ENCODE peak calls at places on chromosome 1, in five cellular contexts. P is prostate gland, C is esophagus muscularis mucosa, Q is breast epithelium, R is sigmoid colon. I is an unnamed sample.

GRCh38 chr1:245717611-245718010 is 562.8 kb downstream of the KIF26B start:
- DNase-seq in P (no peak), C (no peak), Q (no peak), R (no peak), I (no peak)

GRCh38 chr1:98839840-98840239 is 164.8 kb downstream of the PLPPR5 start:
- DNase-seq in P (no peak), C (no peak), Q (no peak), R (no peak), I (no peak)

GRCh38 chr1:234987415-234988159 is 141.1 kb downstream of the TOMM20 start:
- DNase-seq in P (peak; percentile 71), C (peak; percentile 96), Q (peak; percentile 84), R (peak; percentile 95), I (no peak)

GRCh38 chr1:28317014-28317413 is 11.8 kb upstream of the MED18 start:
- DNase-seq in P (no peak), C (no peak), Q (no peak), R (no peak), I (no peak)

GRCh38 chr1:76595024-76595423 is 272.3 kb upstream of the ST6GALNAC5 start:
- DNase-seq in P (no peak), C (no peak), Q (no peak), R (no peak), I (no peak)

GRCh38 chr1:194233069-194233468 is 1046.7 kb upstream of the B3GALT2 start:
- DNase-seq in P (no peak), C (no peak), Q (no peak), R (no peak), I (no peak)

GRCh38 chr1:12057382-12057781 is 5.7 kb upstream of the TNFRSF8 start:
- DNase-seq in P (no peak), C (no peak), Q (no peak), R (no peak), I (no peak)

GRCh38 chr1:74422379-74423155 is 89.8 kb downstream of the LRRC53 start:
- DNase-seq in P (no peak), C (no peak), Q (no peak), R (no peak), I (no peak)

GRCh38 chr1:62234709-62235108 is 40.1 kb downstream of the L1TD1 start:
- DNase-seq in P (no peak), C (no peak), Q (no peak), R (no peak), I (no peak)

GRCh38 chr1:172293379-172293778 is 127.1 kb upstream of the C1orf105 start:
- DNase-seq in P (no peak), C (no peak), Q (no peak), R (no peak), I (no peak)

GRCh38 chr1:25799758-25800537 is at the start of gene SELENON:
- DNase-seq in P (no peak), C (no peak), Q (peak; percentile 59), R (peak; percentile 86), I (no peak)

GRCh38 chr1:27052527-27052926 is 39.9 kb upstream of the TENT5B start:
- DNase-seq in P (no peak), C (no peak), Q (no peak), R (no peak), I (no peak)

GRCh38 chr1:156517746-156518145 is 17.2 kb upstream of the MEF2D start:
- DNase-seq in P (no peak), C (no peak), Q (no peak), R (no peak), I (no peak)

GRCh38 chr1:65924471-65924870 is 131.8 kb downstream of the PDE4B start:
- DNase-seq in P (no peak), C (no peak), Q (no peak), R (no peak), I (no peak)

GRCh38 chr1:228210076-228210651 is 2.3 kb downstream of the OBSCN start:
- DNase-seq in P (no peak), C (no peak), Q (no peak), R (no peak), I (no peak)

GRCh38 chr1:32764826-32765545 is 52.2 kb downstream of the YARS1 start:
- DNase-seq in P (no peak), C (no peak), Q (no peak), R (no peak), I (no peak)

GRCh38 chr1:43510621-43511020 is 20.1 kb upstream of the PTPRF start:
- DNase-seq in P (no peak), C (peak; percentile 80), Q (no peak), R (no peak), I (no peak)

GRCh38 chr1:26035959-26036755 is 9.8 kb downstream of the SLC30A2 start:
- DNase-seq in P (peak; percentile 63), C (peak; percentile 95), Q (peak; percentile 86), R (peak; percentile 86), I (peak; percentile 28)

GRCh38 chr1:75614455-75615379 is 3.8 kb upstream of the SLC44A5 start:
- DNase-seq in P (no peak), C (no peak), Q (no peak), R (no peak), I (no peak)

GRCh38 chr1:55702064-55702463 is 486.9 kb upstream of the USP24 start:
- DNase-seq in P (no peak), C (no peak), Q (no peak), R (no peak), I (no peak)
- H3K4me3 ChIP-seq in P (no peak overlapping the region), C (no peak overlapping the region), Q (no peak overlapping the region), R (no peak overlapping the region), I (no peak overlapping the region)

GRCh38 chr1:21901473-21901847 is 35.6 kb downstream of the HSPG2 start:
- DNase-seq in P (no peak), C (no peak), Q (no peak), R (no peak), I (no peak)

GRCh38 chr1:21903638-21904474 is 33.3 kb downstream of the HSPG2 start:
- DNase-seq in P (no peak), C (no peak), Q (no peak), R (peak; percentile 67), I (no peak)

GRCh38 chr1:21900766-21901472 is 36.2 kb downstream of the HSPG2 start:
- DNase-seq in P (no peak), C (no peak), Q (no peak), R (no peak), I (no peak)

GRCh38 chr1:21902378-21903012 is 34.6 kb downstream of the HSPG2 start:
- DNase-seq in P (no peak), C (no peak), Q (no peak), R (no peak), I (no peak)

GRCh38 chr1:21901986-21902377 is 35.1 kb downstream of the HSPG2 start:
- DNase-seq in P (no peak), C (no peak), Q (no peak), R (no peak), I (no peak)
- TF ChIP-seq POLR2AphosphoS5 in P (no peak), C (no peak), Q (no peak), R (no peak), I (no peak)

GRCh38 chr1:6208723-6209660 is 3.1 kb downstream of the RNF207 start:
- DNase-seq in P (no peak), C (no peak), Q (no peak), R (no peak), I (no peak)
- H3K4me3 ChIP-seq in P (no peak overlapping the region), C (peak overlapping the region; percentile 55), Q (peak overlapping the region; percentile 72), R (peak overlapping the region; percentile 51), I (peak overlapping the region; percentile 18)

DNA sequence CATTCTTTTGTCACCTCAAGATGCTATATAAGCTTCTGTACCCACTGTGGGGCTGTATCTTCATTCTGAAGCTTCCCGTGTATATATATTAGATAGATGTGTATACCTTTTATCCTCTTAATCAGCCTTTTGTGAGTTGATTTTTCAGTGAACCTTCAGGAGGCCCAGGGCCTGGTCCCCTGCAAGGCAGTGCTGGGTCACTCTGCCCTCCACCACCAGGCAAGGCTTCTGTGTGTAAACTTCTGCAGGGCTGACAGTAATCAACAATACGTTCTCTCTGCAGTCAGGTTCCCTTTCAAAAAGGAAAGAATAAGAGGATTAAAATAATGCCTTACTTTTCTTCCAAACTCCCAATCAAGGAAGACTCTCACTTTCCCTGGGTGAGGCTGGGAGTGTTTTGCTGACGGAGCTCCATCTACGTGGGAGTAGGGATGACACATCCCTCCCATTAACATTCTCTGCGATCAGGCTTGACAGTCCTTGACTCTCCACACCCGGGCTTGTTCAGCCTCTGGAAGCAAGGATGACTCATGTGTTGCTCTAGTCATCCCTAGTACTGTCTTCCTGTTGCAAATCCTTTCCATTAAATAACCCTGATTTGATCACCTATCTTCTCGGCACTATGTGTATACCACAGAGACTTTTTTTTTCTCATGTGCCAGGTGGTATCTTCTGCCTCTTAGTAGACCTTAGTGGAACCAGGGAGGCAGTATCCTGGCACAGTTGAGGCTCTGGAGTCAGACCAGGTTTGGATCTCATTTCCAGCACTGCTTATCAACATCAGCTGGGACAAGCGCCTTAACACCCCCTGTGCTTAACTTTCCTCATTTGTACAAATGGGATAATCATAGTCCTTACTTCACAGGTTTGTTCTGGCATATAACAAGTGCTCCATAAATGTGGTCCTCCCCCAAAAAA is 70.3 kb upstream of the KCNK1 start:
- DNase-seq in P (no peak), C (no peak), Q (no peak), R (no peak), I (peak; percentile 72)
- TF ChIP-seq POLR2AphosphoS5 in P (no peak), C (no peak), Q (no peak), R (no peak), I (no peak)

GRCh38 chr1:155079487-155080249 is 1.0 kb downstream of the EFNA3 start:
- DNase-seq in P (no peak), C (no peak), Q (no peak), R (peak; percentile 67), I (no peak)

GRCh38 chr1:155077346-155077745 is 1.3 kb upstream of the EFNA3 start:
- DNase-seq in P (no peak), C (no peak), Q (no peak), R (peak; percentile 38), I (no peak)

GRCh38 chr1:155077758-155078495 is 710 bp upstream of the EFNA3 start:
- DNase-seq in P (no peak), C (no peak), Q (no peak), R (peak; percentile 61), I (no peak)

GRCh38 chr1:155079210-155079486 is 511 bp downstream of the EFNA3 start:
- DNase-seq in P (no peak), C (no peak), Q (no peak), R (no peak), I (no peak)

GRCh38 chr1:155078496-155079209 is at the start of gene EFNA3:
- DNase-seq in P (peak; percentile 76), C (no peak), Q (no peak), R (peak; percentile 79), I (no peak)
- H3K4me3 ChIP-seq in P (peak within 1 kb of the TSS; percentile 30), C (peak within 1 kb of the TSS; percentile 55), Q (peak within 1 kb of the TSS; percentile 82), R (peak within 1 kb of the TSS; percentile 52), I (peak within 1 kb of the TSS; percentile 33)

I was measured in Panc1.